ENCODE peak calls at places on chromosomes 16 and 17, in nine cellular contexts. One of them, this sample, is unnamed.

GRCh38 chr16:78310990-78311561 is 211.6 kb downstream of the WWOX start:
- DNase-seq in tibial nerve: no peak
- DNase-seq in sigmoid colon: no peak
- DNase-seq in transverse colon: no peak
- DNase-seq in IMR-90: peak; percentile 2
- DNase-seq in heart left ventricle: no peak
- DNase-seq in body of pancreas: no peak
- DNase-seq in prostate gland: no peak
- DNase-seq in right lobe of liver: no peak
- DNase-seq in this sample: no peak

GRCh38 chr16:79988089-79988488 is 387.6 kb upstream of the MAF start:
- DNase-seq in tibial nerve: no peak
- DNase-seq in sigmoid colon: no peak
- DNase-seq in transverse colon: no peak
- DNase-seq in IMR-90: no peak
- DNase-seq in heart left ventricle: no peak
- DNase-seq in body of pancreas: no peak
- DNase-seq in prostate gland: no peak
- DNase-seq in right lobe of liver: no peak
- DNase-seq in this sample: no peak

GRCh38 chr16:24610421-24610765 is 71.0 kb downstream of the RBBP6 start:
- DNase-seq in tibial nerve: peak; percentile 11
- DNase-seq in sigmoid colon: no peak
- DNase-seq in transverse colon: peak; percentile 12
- DNase-seq in IMR-90: peak; percentile 1
- DNase-seq in heart left ventricle: peak; percentile 8
- DNase-seq in body of pancreas: peak; percentile 12
- DNase-seq in prostate gland: no peak
- DNase-seq in right lobe of liver: no peak
- DNase-seq in this sample: peak; percentile 28

GRCh38 chr17:61250335-61250890 is 149.2 kb upstream of the TBX2 start:
- DNase-seq in tibial nerve: no peak
- DNase-seq in sigmoid colon: no peak
- DNase-seq in transverse colon: no peak
- DNase-seq in IMR-90: peak; percentile 85
- DNase-seq in heart left ventricle: no peak
- DNase-seq in body of pancreas: no peak
- DNase-seq in prostate gland: no peak
- DNase-seq in right lobe of liver: no peak
- DNase-seq in this sample: no peak

GRCh38 chr16:86306046-86306644 is 204.2 kb upstream of the FOXF1 start:
- DNase-seq in tibial nerve: no peak
- DNase-seq in sigmoid colon: peak; percentile 40
- DNase-seq in transverse colon: no peak
- DNase-seq in IMR-90: peak; percentile 88
- DNase-seq in heart left ventricle: no peak
- DNase-seq in body of pancreas: no peak
- DNase-seq in prostate gland: no peak
- DNase-seq in right lobe of liver: no peak
- DNase-seq in this sample: no peak

GRCh38 chr17:68455756-68456528 is 1.4 kb downstream of the WIPI1 start:
- DNase-seq in tibial nerve: peak; percentile 58
- DNase-seq in sigmoid colon: no peak
- DNase-seq in transverse colon: peak; percentile 46
- DNase-seq in IMR-90: peak; percentile 89
- DNase-seq in heart left ventricle: no peak
- DNase-seq in body of pancreas: peak; percentile 48
- DNase-seq in prostate gland: peak; percentile 71
- DNase-seq in right lobe of liver: no peak
- DNase-seq in this sample: no peak

GRCh38 chr17:29401237-29401636 is 11.1 kb downstream of the TAOK1 start:
- DNase-seq in tibial nerve: no peak
- DNase-seq in sigmoid colon: no peak
- DNase-seq in transverse colon: no peak
- DNase-seq in IMR-90: no peak
- DNase-seq in heart left ventricle: no peak
- DNase-seq in body of pancreas: no peak
- DNase-seq in prostate gland: no peak
- DNase-seq in right lobe of liver: no peak
- DNase-seq in this sample: no peak

GRCh38 chr17:72343911-72344310 is 223.1 kb downstream of the SOX9 start:
- DNase-seq in tibial nerve: no peak
- DNase-seq in sigmoid colon: no peak
- DNase-seq in transverse colon: no peak
- DNase-seq in IMR-90: peak; percentile 55
- DNase-seq in heart left ventricle: no peak
- DNase-seq in body of pancreas: no peak
- DNase-seq in prostate gland: no peak
- DNase-seq in right lobe of liver: no peak
- DNase-seq in this sample: no peak

GRCh38 chr16:30637952-30638351 is 12.8 kb upstream of the PRR14 start:
- DNase-seq in tibial nerve: no peak
- DNase-seq in sigmoid colon: no peak
- DNase-seq in transverse colon: no peak
- DNase-seq in IMR-90: peak; percentile 51
- DNase-seq in heart left ventricle: no peak
- DNase-seq in body of pancreas: no peak
- DNase-seq in prostate gland: no peak
- DNase-seq in right lobe of liver: no peak
- DNase-seq in this sample: no peak

GRCh38 chr17:51000835-51001638 is 119.6 kb downstream of the SPAG9 start:
- DNase-seq in tibial nerve: peak; percentile 64
- DNase-seq in sigmoid colon: no peak
- DNase-seq in transverse colon: no peak
- DNase-seq in IMR-90: peak; percentile 78
- DNase-seq in heart left ventricle: no peak
- DNase-seq in body of pancreas: no peak
- DNase-seq in prostate gland: peak; percentile 20
- DNase-seq in right lobe of liver: no peak
- DNase-seq in this sample: no peak

GRCh38 chr17:9520649-9521435 is 54.8 kb downstream of the STX8 start:
- DNase-seq in tibial nerve: no peak
- DNase-seq in sigmoid colon: no peak
- DNase-seq in transverse colon: no peak
- DNase-seq in IMR-90: no peak
- DNase-seq in heart left ventricle: no peak
- DNase-seq in body of pancreas: no peak
- DNase-seq in prostate gland: no peak
- DNase-seq in right lobe of liver: no peak
- DNase-seq in this sample: no peak

GRCh38 chr16:54921229-54921824 is 9.3 kb upstream of the IRX5 start:
- DNase-seq in tibial nerve: no peak
- DNase-seq in sigmoid colon: no peak
- DNase-seq in transverse colon: no peak
- DNase-seq in IMR-90: no peak
- DNase-seq in heart left ventricle: no peak
- DNase-seq in body of pancreas: no peak
- DNase-seq in prostate gland: no peak
- DNase-seq in right lobe of liver: no peak
- DNase-seq in this sample: no peak

GRCh38 chr16:19898924-19899604 is 14.4 kb upstream of the GPRC5B start:
- DNase-seq in tibial nerve: peak; percentile 73
- DNase-seq in sigmoid colon: no peak
- DNase-seq in transverse colon: peak; percentile 39
- DNase-seq in IMR-90: peak; percentile 46
- DNase-seq in heart left ventricle: no peak
- DNase-seq in body of pancreas: peak; percentile 63
- DNase-seq in prostate gland: peak; percentile 39
- DNase-seq in right lobe of liver: no peak
- DNase-seq in this sample: peak; percentile 83

GRCh38 chr17:57869599-57870282 is 19.9 kb upstream of the MRPS23 start:
- DNase-seq in tibial nerve: no peak
- DNase-seq in sigmoid colon: no peak
- DNase-seq in transverse colon: no peak
- DNase-seq in IMR-90: peak; percentile 97
- DNase-seq in heart left ventricle: no peak
- DNase-seq in body of pancreas: no peak
- DNase-seq in prostate gland: no peak
- DNase-seq in right lobe of liver: no peak
- DNase-seq in this sample: no peak

GRCh38 chr17:72594248-72594647 is 473.4 kb downstream of the SOX9 start:
- DNase-seq in tibial nerve: no peak
- DNase-seq in sigmoid colon: no peak
- DNase-seq in transverse colon: no peak
- DNase-seq in IMR-90: no peak
- DNase-seq in heart left ventricle: no peak
- DNase-seq in body of pancreas: no peak
- DNase-seq in prostate gland: no peak
- DNase-seq in right lobe of liver: no peak
- DNase-seq in this sample: no peak

GRCh38 chr16:12132850-12133249 is 156.3 kb downstream of the SNX29 start:
- DNase-seq in tibial nerve: no peak
- DNase-seq in sigmoid colon: no peak
- DNase-seq in transverse colon: no peak
- DNase-seq in IMR-90: no peak
- DNase-seq in heart left ventricle: no peak
- DNase-seq in body of pancreas: no peak
- DNase-seq in prostate gland: no peak
- DNase-seq in right lobe of liver: no peak
- DNase-seq in this sample: no peak

GRCh38 chr16:54340531-54340930 is 53.9 kb upstream of the IRX3 start:
- DNase-seq in tibial nerve: no peak
- DNase-seq in sigmoid colon: peak; percentile 34
- DNase-seq in transverse colon: no peak
- DNase-seq in IMR-90: no peak
- DNase-seq in heart left ventricle: no peak
- DNase-seq in body of pancreas: no peak
- DNase-seq in prostate gland: no peak
- DNase-seq in right lobe of liver: no peak
- DNase-seq in this sample: no peak

GRCh38 chr17:47665655-47666054 is 15.9 kb downstream of the KPNB1 start:
- DNase-seq in tibial nerve: no peak
- DNase-seq in sigmoid colon: no peak
- DNase-seq in transverse colon: no peak
- DNase-seq in IMR-90: peak; percentile 33
- DNase-seq in heart left ventricle: no peak
- DNase-seq in body of pancreas: no peak
- DNase-seq in prostate gland: no peak
- DNase-seq in right lobe of liver: no peak
- DNase-seq in this sample: no peak
- H3K4me1 ChIP-seq in tibial nerve: no peaks in the 10 kb centered on the region
- H3K4me1 ChIP-seq in sigmoid colon: no peaks in the 10 kb centered on the region
- H3K4me1 ChIP-seq in transverse colon: peaks cover 4% of the 10 kb centered on the region
- H3K4me1 ChIP-seq in IMR-90: no peaks in the 10 kb centered on the region
- H3K4me1 ChIP-seq in heart left ventricle: no peaks in the 10 kb centered on the region
- H3K4me1 ChIP-seq in body of pancreas: no peaks in the 10 kb centered on the region
- H3K4me1 ChIP-seq in prostate gland: no peaks in the 10 kb centered on the region
- H3K4me1 ChIP-seq in right lobe of liver: no peaks in the 10 kb centered on the region
- H3K4me1 ChIP-seq in this sample: no peaks in the 10 kb centered on the region

DNA sequence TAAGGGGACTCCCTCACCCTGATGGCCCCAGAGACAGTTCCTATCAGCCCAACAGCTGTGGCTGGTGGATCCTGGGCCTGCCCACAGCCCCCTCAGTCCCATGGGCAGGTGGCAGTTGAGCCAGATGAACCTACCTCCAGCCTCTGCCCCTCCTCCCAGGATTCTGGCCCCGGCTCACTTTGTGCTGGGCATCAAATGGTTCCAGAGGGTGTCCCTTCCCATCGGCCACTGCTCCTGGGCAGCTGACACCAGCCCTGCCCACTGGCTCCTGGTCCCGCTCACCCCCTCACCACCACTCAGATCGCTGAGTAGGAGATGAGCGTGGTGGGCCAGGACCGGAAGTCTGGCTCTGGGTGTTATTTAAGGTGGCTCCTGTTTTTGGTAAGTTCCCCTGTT is 2.0 kb downstream of the TTYH2 start:
- DNase-seq in tibial nerve: no peak
- DNase-seq in sigmoid colon: no peak
- DNase-seq in transverse colon: no peak
- DNase-seq in IMR-90: no peak
- DNase-seq in heart left ventricle: peak; percentile 59
- DNase-seq in body of pancreas: no peak
- DNase-seq in prostate gland: no peak
- DNase-seq in right lobe of liver: no peak
- DNase-seq in this sample: no peak
- TF ChIP-seq POLR2A in tibial nerve: no peak
- TF ChIP-seq POLR2A in sigmoid colon: no peak
- TF ChIP-seq POLR2A in transverse colon: no peak
- TF ChIP-seq POLR2A in IMR-90: no peak
- TF ChIP-seq POLR2A in heart left ventricle: no peak
- TF ChIP-seq POLR2A in body of pancreas: no peak
- TF ChIP-seq POLR2A in prostate gland: no peak
- TF ChIP-seq POLR2A in right lobe of liver: no peak
- TF ChIP-seq POLR2A in this sample: no peak

GRCh38 chr17:14318109-14318905 is 17.4 kb downstream of the HS3ST3B1 start:
- DNase-seq in tibial nerve: no peak
- DNase-seq in sigmoid colon: no peak
- DNase-seq in transverse colon: no peak
- DNase-seq in IMR-90: no peak
- DNase-seq in heart left ventricle: no peak
- DNase-seq in body of pancreas: no peak
- DNase-seq in prostate gland: no peak
- DNase-seq in right lobe of liver: no peak
- DNase-seq in this sample: no peak

GRCh38 chr17:14320734-14321475 is 20.0 kb downstream of the HS3ST3B1 start:
- DNase-seq in tibial nerve: no peak
- DNase-seq in sigmoid colon: no peak
- DNase-seq in transverse colon: no peak
- DNase-seq in IMR-90: no peak
- DNase-seq in heart left ventricle: no peak
- DNase-seq in body of pancreas: no peak
- DNase-seq in prostate gland: no peak
- DNase-seq in right lobe of liver: no peak
- DNase-seq in this sample: no peak

GRCh38 chr17:14317383-14317782 is 16.5 kb downstream of the HS3ST3B1 start:
- DNase-seq in tibial nerve: no peak
- DNase-seq in sigmoid colon: no peak
- DNase-seq in transverse colon: no peak
- DNase-seq in IMR-90: no peak
- DNase-seq in heart left ventricle: no peak
- DNase-seq in body of pancreas: no peak
- DNase-seq in prostate gland: no peak
- DNase-seq in right lobe of liver: no peak
- DNase-seq in this sample: no peak

GRCh38 chr17:14320098-14320497 is 19.2 kb downstream of the HS3ST3B1 start:
- DNase-seq in tibial nerve: no peak
- DNase-seq in sigmoid colon: no peak
- DNase-seq in transverse colon: no peak
- DNase-seq in IMR-90: no peak
- DNase-seq in heart left ventricle: no peak
- DNase-seq in body of pancreas: no peak
- DNase-seq in prostate gland: no peak
- DNase-seq in right lobe of liver: no peak
- DNase-seq in this sample: no peak

DNA sequence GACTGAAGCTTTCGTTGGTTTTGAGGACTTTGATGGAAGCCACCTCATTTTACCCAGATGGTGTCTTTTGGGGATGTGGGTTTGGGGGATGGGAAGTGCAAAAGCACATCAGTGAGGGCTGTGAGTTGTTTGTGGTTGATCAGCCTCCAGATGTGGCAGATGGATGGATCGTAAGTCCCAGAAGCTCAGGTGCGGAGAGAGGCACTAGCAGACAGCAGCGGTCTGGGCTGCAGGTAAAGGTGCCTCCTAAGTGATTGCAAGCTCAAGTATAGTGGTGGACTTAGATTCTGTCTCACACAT is 18.0 kb downstream of the HS3ST3B1 start:
- DNase-seq in tibial nerve: no peak
- DNase-seq in sigmoid colon: no peak
- DNase-seq in transverse colon: no peak
- DNase-seq in IMR-90: no peak
- DNase-seq in heart left ventricle: no peak
- DNase-seq in body of pancreas: no peak
- DNase-seq in prostate gland: no peak
- DNase-seq in right lobe of liver: no peak
- DNase-seq in this sample: no peak
- H3K4me1 ChIP-seq in tibial nerve: no peaks in the 10 kb centered on the region
- H3K4me1 ChIP-seq in sigmoid colon: no peaks in the 10 kb centered on the region
- H3K4me1 ChIP-seq in transverse colon: no peaks in the 10 kb centered on the region
- H3K4me1 ChIP-seq in IMR-90: peaks cover 16% of the 10 kb centered on the region
- H3K4me1 ChIP-seq in heart left ventricle: no peaks in the 10 kb centered on the region
- H3K4me1 ChIP-seq in body of pancreas: no peaks in the 10 kb centered on the region
- H3K4me1 ChIP-seq in prostate gland: no peaks in the 10 kb centered on the region
- H3K4me1 ChIP-seq in right lobe of liver: no peaks in the 10 kb centered on the region
- H3K4me1 ChIP-seq in this sample: no peaks in the 10 kb centered on the region

GRCh38 chr17:49646391-49647255 is 31.3 kb downstream of the SPOP start:
- DNase-seq in tibial nerve: no peak
- DNase-seq in sigmoid colon: peak; percentile 77
- DNase-seq in transverse colon: peak; percentile 24
- DNase-seq in IMR-90: peak; percentile 77
- DNase-seq in heart left ventricle: no peak
- DNase-seq in body of pancreas: no peak
- DNase-seq in prostate gland: no peak
- DNase-seq in right lobe of liver: no peak
- DNase-seq in this sample: no peak
- TF ChIP-seq POLR2A in tibial nerve: no peak
- TF ChIP-seq POLR2A in sigmoid colon: peak; percentile 70
- TF ChIP-seq POLR2A in transverse colon: peak; percentile 24
- TF ChIP-seq POLR2A in IMR-90: no peak
- TF ChIP-seq POLR2A in heart left ventricle: no peak
- TF ChIP-seq POLR2A in body of pancreas: no peak
- TF ChIP-seq POLR2A in prostate gland: no peak
- TF ChIP-seq POLR2A in right lobe of liver: no peak
- TF ChIP-seq POLR2A in this sample: no peak